ENCODE peak calls at places on chromosomes 5 and 9, in seven cellular contexts. L is mammary epithelial cell, F is PC-3, K is sigmoid colon, P is transverse colon, Z is Karpas-422, I is tibial nerve. E is an unnamed sample.

GRCh38 chr5:126973193-126973592 is 57.2 kb downstream of the MARCHF3 start:
- DNase-seq in F (no peak), P (no peak), K (no peak), I (no peak), L (no peak), Z (no peak), E (no peak)

GRCh38 chr5:171573021-171573420 is 153.6 kb downstream of the FGF18 start:
- DNase-seq in K (no peak), P (no peak), L (no peak), F (no peak), I (no peak), Z (no peak), E (no peak)

GRCh38 chr9:89226076-89226475 is 47.5 kb upstream of the SHC3 start:
- DNase-seq in K (no peak), P (no peak), Z (peak; percentile 62), L (no peak), I (no peak), F (no peak), E (no peak)

GRCh38 chr9:93345630-93346239 is 105.8 kb upstream of the FAM120A start:
- DNase-seq in Z (peak; percentile 33), K (no peak), I (no peak), F (no peak), P (no peak), L (no peak), E (no peak)

GRCh38 chr5:149838881-149839739 is 105.5 kb downstream of the PDE6A start:
- DNase-seq in K (no peak), Z (no peak), I (no peak), F (peak; percentile 93), L (peak; percentile 90), P (no peak), E (no peak)

GRCh38 chr5:142255831-142256230 is 69.0 kb downstream of the SPRY4 start:
- DNase-seq in I (no peak), L (no peak), Z (no peak), K (no peak), P (no peak), F (no peak), E (no peak)

GRCh38 chr5:14872070-14872989 is 752 bp upstream of the ANKH start:
- DNase-seq in P (peak; percentile 85), F (peak; percentile 34), I (peak; percentile 70), K (peak; percentile 87), L (no peak), Z (peak; percentile 49), E (no peak)

GRCh38 chr5:110339399-110339798 is 387.1 kb downstream of the TMEM232 start:
- DNase-seq in L (no peak), P (no peak), K (no peak), F (no peak), Z (no peak), I (no peak), E (no peak)

GRCh38 chr5:95959964-95960801 is 1.5 kb downstream of the ELL2 start:
- DNase-seq in K (peak; percentile 74), L (peak; percentile 19), P (peak; percentile 16), I (peak; percentile 23), Z (no peak), F (no peak), E (peak; percentile 18)

GRCh38 chr9:4740623-4741364 is at the start of gene AK3:
- DNase-seq in K (peak; percentile 95), Z (peak; percentile 95), L (peak; percentile 79), I (peak; percentile 66), P (peak; percentile 93), F (peak; percentile 72), E (peak; percentile 93)

GRCh38 chr9:120452631-120453030 is 127.3 kb downstream of the CDK5RAP2 start:
- DNase-seq in P (no peak), K (no peak), F (no peak), L (no peak), I (no peak), Z (no peak), E (no peak)

GRCh38 chr5:149452007-149452664 is 73.0 kb upstream of the IL17B start:
- DNase-seq in P (peak; percentile 82), K (peak; percentile 77), Z (no peak), I (no peak), L (no peak), F (no peak), E (no peak)

GRCh38 chr9:91789941-91790340 is 160.1 kb downstream of the ROR2 start:
- DNase-seq in Z (no peak), F (no peak), I (no peak), K (peak; percentile 34), L (no peak), P (no peak), E (no peak)

GRCh38 chr5:54176066-54176835 is 134.1 kb downstream of the ARL15 start:
- DNase-seq in Z (no peak), L (no peak), P (no peak), F (no peak), I (no peak), K (no peak), E (peak; percentile 54)

GRCh38 chr5:176365663-176366574 is 632 bp downstream of the ARL10 start:
- DNase-seq in P (peak; percentile 32), K (peak; percentile 74), Z (peak; percentile 55), F (no peak), L (no peak), I (no peak), E (no peak)

GRCh38 chr9:130522233-130522808 is 57.1 kb upstream of the FUBP3 start:
- DNase-seq in P (no peak), L (no peak), F (no peak), I (no peak), Z (no peak), K (no peak), E (peak; percentile 61)

GRCh38 chr9:20903214-20903613 is 128.2 kb downstream of the HACD4 start:
- DNase-seq in P (no peak), F (no peak), I (no peak), Z (no peak), K (no peak), L (no peak), E (no peak)

GRCh38 chr5:157126-157715 is 34.1 kb upstream of the LRRC14B start:
- DNase-seq in P (no peak), Z (no peak), F (no peak), L (no peak), K (no peak), I (no peak), E (no peak)

GRCh38 chr9:88092699-88093359 is 45.4 kb downstream of the SPATA31C2 start:
- DNase-seq in L (no peak), I (no peak), F (no peak), Z (no peak), K (peak; percentile 72), P (no peak), E (no peak)

GRCh38 chr5:126002222-126002897 is 420.8 kb upstream of the GRAMD2B start:
- DNase-seq in I (peak; percentile 78), L (peak; percentile 45), Z (no peak), P (no peak), F (no peak), K (no peak), E (no peak)

GRCh38 chr9:4939118-4939561 is 45.9 kb upstream of the JAK2 start:
- DNase-seq in I (no peak), Z (peak; percentile 45), F (no peak), K (no peak), L (no peak), P (no peak), E (no peak)

GRCh38 chr5:82358454-82358853 is 80.3 kb upstream of the RPS23 start:
- DNase-seq in Z (no peak), P (no peak), L (peak; percentile 83), K (no peak), I (no peak), F (no peak), E (no peak)

GRCh38 chr9:13143281-13143680 is 136.2 kb downstream of the MPDZ start:
- DNase-seq in L (no peak), F (no peak), I (no peak), Z (no peak), P (no peak), K (no peak), E (peak; percentile 68)
- H3K4me1 ChIP-seq in L (peaks cover 10% of the 10 kb centered on the region), F (peaks cover 33% of the 10 kb centered on the region), I (peaks cover 54% of the 10 kb centered on the region), Z (no peaks in the 10 kb centered on the region), P (no peaks in the 10 kb centered on the region), K (peaks cover 31% of the 10 kb centered on the region), E (peaks cover 51% of the 10 kb centered on the region)

GRCh38 chr9:81719972-81720371 is 30.6 kb upstream of the TLE1 start:
- DNase-seq in K (no peak), Z (no peak), F (no peak), I (no peak), P (no peak), L (no peak), E (no peak)

GRCh38 chr9:81717061-81717746 is 27.9 kb upstream of the TLE1 start:
- DNase-seq in F (peak; percentile 40), Z (no peak), K (no peak), L (no peak), P (no peak), I (no peak), E (no peak)

GRCh38 chr9:81718244-81718643 is 28.9 kb upstream of the TLE1 start:
- DNase-seq in F (no peak), K (no peak), I (no peak), L (no peak), Z (no peak), P (no peak), E (no peak)

GRCh38 chr9:81716409-81716808 is 27.1 kb upstream of the TLE1 start:
- DNase-seq in F (peak; percentile 49), L (peak; percentile 61), Z (no peak), I (no peak), K (no peak), P (no peak), E (no peak)

DNA sequence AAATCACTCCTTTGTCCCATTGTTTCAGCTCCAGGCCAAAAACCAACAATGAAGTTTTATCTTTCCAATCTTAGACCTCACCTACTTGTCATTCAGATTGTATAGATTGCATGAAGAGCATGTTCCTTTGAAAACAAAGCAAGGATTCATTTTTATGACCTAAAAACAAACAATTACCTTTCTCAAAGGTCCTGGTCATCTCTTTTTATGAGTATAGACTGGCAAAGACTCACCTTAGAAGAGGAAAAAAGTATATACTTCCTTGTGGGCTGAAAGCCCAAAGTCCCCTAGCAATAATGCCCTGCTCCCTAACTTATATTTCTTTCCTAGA is 28.4 kb upstream of the TLE1 start:
- DNase-seq in K (no peak), I (no peak), F (peak; percentile 83), Z (no peak), P (no peak), L (peak; percentile 50), E (no peak)
- H3K4me3 ChIP-seq in K (no peak overlapping the region), I (no peak overlapping the region), F (no peak overlapping the region), Z (no peak overlapping the region), P (no peak overlapping the region), L (no peak overlapping the region), E (no peak overlapping the region)

GRCh38 chr5:174100490-174100889 is 55.0 kb downstream of the NSG2 start:
- DNase-seq in Z (no peak), F (no peak), L (no peak), I (no peak), P (no peak), K (no peak), E (no peak)
- H3K27me3 ChIP-seq in Z (no peaks in the 10 kb centered on the region), F (peaks cover 67% of the 10 kb centered on the region), L (no peaks in the 10 kb centered on the region), I (no peaks in the 10 kb centered on the region), P (no peaks in the 10 kb centered on the region), K (no peaks in the 10 kb centered on the region), E (no peaks in the 10 kb centered on the region)

GRCh38 chr9:137302176-137303030 is at the start of gene NRARP:
- DNase-seq in F (peak; percentile 85), K (peak; percentile 88), I (peak; percentile 74), P (peak; percentile 95), L (peak; percentile 76), Z (peak; percentile 94), E (peak; percentile 76)
- H3K4me1 ChIP-seq in F (peaks cover 5% of the 10 kb centered on the region), K (peaks cover 62% of the 10 kb centered on the region), I (peaks cover 88% of the 10 kb centered on the region), P (peaks cover 77% of the 10 kb centered on the region), L (peaks cover 46% of the 10 kb centered on the region), Z (peaks cover 26% of the 10 kb centered on the region), E (peaks cover 18% of the 10 kb centered on the region)